ENCODE peak calls at places on chromosome 20, in five cellular contexts. D, N, Z, Y and L are unnamed samples.

GRCh38 chr20:22771706-22772105 is 187.3 kb upstream of the FOXA2 start:
- DNase-seq in D (no peak), N (no peak), Z (no peak), Y (peak; percentile 36), L (no peak)

GRCh38 chr20:2890743-2891142 is 17.5 kb downstream of the PTPRA start:
- DNase-seq in D (no peak), N (no peak), Z (no peak), Y (peak; percentile 63), L (no peak)

GRCh38 chr20:38842017-38842416 is 36.5 kb downstream of the PPP1R16B start:
- DNase-seq in D (no peak), N (no peak), Z (no peak), Y (no peak), L (no peak)

GRCh38 chr20:63309261-63310071 is 16.5 kb downstream of the COL20A1 start:
- DNase-seq in D (peak; percentile 36), N (peak; percentile 20), Z (peak; percentile 46), Y (no peak), L (peak; percentile 74)

GRCh38 chr20:50305636-50306477 is 115.2 kb downstream of the CEBPB start:
- DNase-seq in D (no peak), N (peak; percentile 71), Z (no peak), Y (no peak), L (peak; percentile 61)

GRCh38 chr20:36525620-36526365 is 15.5 kb upstream of the MYL9 start:
- DNase-seq in D (no peak), N (no peak), Z (no peak), Y (no peak), L (no peak)

GRCh38 chr20:51402201-51402600 is 140.3 kb downstream of the NFATC2 start:
- DNase-seq in D (no peak), N (peak; percentile 40), Z (no peak), Y (no peak), L (no peak)

GRCh38 chr20:63536241-63536977 is 767 bp downstream of the PTK6 start:
- DNase-seq in D (peak; percentile 71), N (peak; percentile 46), Z (peak; percentile 16), Y (no peak), L (no peak)

GRCh38 chr20:1930165-1930564 is 35.0 kb downstream of the SIRPA start:
- DNase-seq in D (no peak), N (no peak), Z (no peak), Y (no peak), L (peak; percentile 43)

GRCh38 chr20:53194310-53194709 is 222.2 kb downstream of the TSHZ2 start:
- DNase-seq in D (no peak), N (no peak), Z (no peak), Y (no peak), L (no peak)

GRCh38 chr20:313948-314347 is 11.4 kb upstream of the SOX12 start:
- DNase-seq in D (no peak), N (no peak), Z (no peak), Y (peak; percentile 85), L (no peak)

GRCh38 chr20:40532103-40532502 is 156.9 kb downstream of the MAFB start:
- DNase-seq in D (no peak), N (no peak), Z (no peak), Y (peak; percentile 32), L (no peak)

GRCh38 chr20:63027425-63028389 is 20.9 kb upstream of the BHLHE23 start:
- DNase-seq in D (no peak), N (no peak), Z (peak; percentile 18), Y (no peak), L (no peak)

GRCh38 chr20:62146019-62146755 is 2.6 kb downstream of the SS18L1 start:
- DNase-seq in D (no peak), N (no peak), Z (no peak), Y (no peak), L (no peak)

GRCh38 chr20:52312131-52312729 is 120.7 kb upstream of the ZFP64 start:
- DNase-seq in D (peak; percentile 35), N (peak; percentile 22), Z (no peak), Y (peak; percentile 32), L (peak; percentile 79)

GRCh38 chr20:41138527-41139226 is 1.3 kb downstream of the PLCG1 start:
- DNase-seq in D (no peak), N (peak; percentile 31), Z (no peak), Y (no peak), L (peak; percentile 47)

GRCh38 chr20:23161968-23162696 is 76.0 kb upstream of the CD93 start:
- DNase-seq in D (peak; percentile 94), N (peak; percentile 93), Z (peak; percentile 72), Y (no peak), L (peak; percentile 79)

GRCh38 chr20:10653593-10654288 is 20.1 kb downstream of the JAG1 start:
- DNase-seq in D (no peak), N (peak; percentile 41), Z (no peak), Y (no peak), L (no peak)

GRCh38 chr20:44761423-44761822 is 15.8 kb downstream of the KCNK15 start:
- DNase-seq in D (no peak), N (no peak), Z (no peak), Y (no peak), L (no peak)

GRCh38 chr20:24102749-24103148 is 114.2 kb upstream of the GGTLC1 start:
- DNase-seq in D (no peak), N (no peak), Z (no peak), Y (peak; percentile 51), L (no peak)

GRCh38 chr20:63238491-63239126 is 2.9 kb downstream of the BIRC7 start:
- DNase-seq in D (no peak), N (no peak), Z (no peak), Y (no peak), L (no peak)

GRCh38 chr20:10735195-10735949 is 61.6 kb upstream of the JAG1 start:
- DNase-seq in D (no peak), N (no peak), Z (no peak), Y (no peak), L (no peak)

GRCh38 chr20:22667198-22667597 is 82.8 kb upstream of the FOXA2 start:
- DNase-seq in D (no peak), N (no peak), Z (no peak), Y (no peak), L (no peak)

GRCh38 chr20:1331101-1331500 is 2.2 kb upstream of the SDCBP2 start:
- DNase-seq in D (no peak), N (no peak), Z (no peak), Y (no peak), L (peak; percentile 1)

GRCh38 chr20:46200582-46201570 is 82.8 kb downstream of the CD40 start:
- DNase-seq in D (no peak), N (no peak), Z (no peak), Y (no peak), L (no peak)
- H3K4me3 ChIP-seq in D (no peak overlapping the region), N (no peak overlapping the region), Z (no peak overlapping the region), Y (no peak overlapping the region), L (no peak overlapping the region)

GRCh38 chr20:55174172-55174571 is 698.8 kb downstream of the DOK5 start:
- DNase-seq in D (no peak), N (no peak), Z (no peak), Y (peak; percentile 16), L (no peak)

GRCh38 chr20:55172310-55173002 is 697.1 kb downstream of the DOK5 start:
- DNase-seq in D (no peak), N (no peak), Z (no peak), Y (no peak), L (peak; percentile 11)

GRCh38 chr20:55173601-55174000 is 698.2 kb downstream of the DOK5 start:
- DNase-seq in D (no peak), N (no peak), Z (no peak), Y (no peak), L (no peak)

DNA sequence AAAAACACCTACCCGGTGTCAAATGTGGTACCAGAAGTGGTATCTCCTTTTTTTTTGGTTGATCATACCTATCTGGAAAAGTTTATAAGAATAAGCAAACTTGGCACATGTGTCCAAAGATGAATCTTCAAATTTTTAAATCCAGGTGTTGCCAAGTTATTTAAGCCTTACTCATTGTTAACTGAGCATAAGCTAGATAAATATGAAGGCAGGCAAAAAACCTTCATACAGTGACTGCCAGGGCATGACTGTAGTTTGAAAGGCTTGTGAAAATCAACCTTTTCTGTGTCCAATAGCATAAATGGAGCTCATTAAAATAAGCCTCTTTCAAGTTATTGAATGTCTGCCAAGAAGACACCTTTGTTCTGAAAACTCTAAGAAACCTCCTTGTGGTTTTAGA is 699.2 kb downstream of the DOK5 start:
- DNase-seq in D (no peak), N (no peak), Z (no peak), Y (no peak), L (no peak)
- H3K9me3 ChIP-seq in D (no peaks in the 10 kb centered on the region), N (no peaks in the 10 kb centered on the region), Z (peaks cover 8% of the 10 kb centered on the region), Y (no peaks in the 10 kb centered on the region), L (no peaks in the 10 kb centered on the region)

GRCh38 chr20:12925214-12925755 is 83.5 kb upstream of the SPTLC3 start:
- DNase-seq in D (peak; percentile 35), N (peak; percentile 44), Z (no peak), Y (peak; percentile 73), L (peak; percentile 87)
- H3K4me3 ChIP-seq in D (no peak overlapping the region), N (no peak overlapping the region), Z (no peak overlapping the region), Y (no peak overlapping the region), L (no peak overlapping the region)

GRCh38 chr20:56222201-56222600 is 26.3 kb upstream of the MC3R start:
- DNase-seq in D (no peak), N (no peak), Z (no peak), Y (peak; percentile 68), L (no peak)

GRCh38 chr20:56217820-56218219 is 30.7 kb upstream of the MC3R start:
- DNase-seq in D (no peak), N (no peak), Z (no peak), Y (no peak), L (no peak)

GRCh38 chr20:56223352-56223751 is 25.2 kb upstream of the MC3R start:
- DNase-seq in D (no peak), N (no peak), Z (no peak), Y (peak; percentile 78), L (no peak)

GRCh38 chr20:56222945-56223344 is 25.6 kb upstream of the MC3R start:
- DNase-seq in D (no peak), N (no peak), Z (no peak), Y (peak; percentile 52), L (no peak)
- H3K9me3 ChIP-seq in D (peaks cover 25% of the 10 kb centered on the region), N (no peaks in the 10 kb centered on the region), Z (peaks cover 5% of the 10 kb centered on the region), Y (peaks cover 13% of the 10 kb centered on the region), L (no peaks in the 10 kb centered on the region)

GRCh38 chr20:17964073-17964472 is 4.5 kb downstream of the SNX5 start:
- DNase-seq in D (no peak), N (no peak), Z (no peak), Y (no peak), L (no peak)

GRCh38 chr20:17959257-17959627 is 9.4 kb downstream of the SNX5 start:
- DNase-seq in D (no peak), N (no peak), Z (no peak), Y (no peak), L (no peak)

GRCh38 chr20:17960927-17961599 is 7.5 kb downstream of the SNX5 start:
- DNase-seq in D (no peak), N (peak; percentile 33), Z (peak; percentile 45), Y (no peak), L (no peak)

GRCh38 chr20:17963114-17963897 is 5.3 kb downstream of the SNX5 start:
- DNase-seq in D (no peak), N (no peak), Z (no peak), Y (no peak), L (no peak)

GRCh38 chr20:17961600-17961965 is 7.0 kb downstream of the SNX5 start:
- DNase-seq in D (no peak), N (no peak), Z (no peak), Y (no peak), L (no peak)
- H3K4me3 ChIP-seq in D (no peak overlapping the region), N (no peak overlapping the region), Z (no peak overlapping the region), Y (no peak overlapping the region), L (no peak overlapping the region)

GRCh38 chr20:59680852-59681251 is 76.5 kb downstream of the PHACTR3 start:
- DNase-seq in D (no peak), N (no peak), Z (no peak), Y (no peak), L (no peak)
- H3K9me3 ChIP-seq in D (no peaks in the 10 kb centered on the region), N (no peaks in the 10 kb centered on the region), Z (no peaks in the 10 kb centered on the region), Y (no peaks in the 10 kb centered on the region), L (no peaks in the 10 kb centered on the region)